ENCODE peak calls at places on chromosomes 11 and 22, in ten cellular contexts. D is endothelial cell of umbilical vein, V is suprapubic skin, X is sigmoid colon, T is transverse colon, G is spleen, N is esophagus muscularis mucosa, M is HCT116, S is H1, Z is stomach. B is an unnamed sample. For H3K9me3, the result is how much of the 10 kb centered on the place peaks cover.

GRCh38 chr22:23117890-23118646 is 23.7 kb downstream of the RSPH14 start:
- DNase-seq in X (no peak), S (no peak), D (no peak), G (no peak), M (no peak), N (no peak), V (no peak), Z (no peak), T (no peak), B (no peak)

GRCh38 chr11:75291741-75292140 is 51.2 kb downstream of the TPBGL start:
- DNase-seq in V (no peak), X (no peak), D (no peak), G (no peak), T (no peak), Z (no peak), N (no peak), S (no peak), M (no peak), B (no peak)

GRCh38 chr22:42962295-42963230 is 52.4 kb downstream of the PACSIN2 start:
- DNase-seq in T (peak), N (no peak), D (no peak), M (no peak), S (no peak), G (no peak), V (peak), Z (peak), X (no peak), B (no peak)

GRCh38 chr11:61023086-61024035 is 51.9 kb downstream of the CD6 start:
- DNase-seq in T (peak), G (no peak), S (no peak), M (no peak), V (no peak), N (no peak), X (peak), D (no peak), Z (peak), B (no peak)

GRCh38 chr11:556175-556699 is 4.3 kb downstream of the LMNTD2 start:
- DNase-seq in G (no peak), V (no peak), X (no peak), M (no peak), D (no peak), N (no peak), Z (peak), S (no peak), T (no peak), B (no peak)

GRCh38 chr11:119571311-119571710 is 148.3 kb upstream of the THY1 start:
- DNase-seq in D (no peak), T (no peak), G (no peak), V (no peak), X (no peak), N (no peak), Z (no peak), S (no peak), M (no peak), B (no peak)

GRCh38 chr11:102846292-102846691 is 2.9 kb upstream of the MMP3 start:
- DNase-seq in G (no peak), D (no peak), T (no peak), Z (no peak), M (no peak), X (no peak), V (no peak), S (no peak), N (no peak), B (no peak)

GRCh38 chr11:60762851-60763691 is 6.4 kb downstream of the MS4A15 start:
- DNase-seq in S (no peak), N (no peak), V (peak), T (no peak), D (no peak), M (peak), G (peak), X (no peak), Z (no peak), B (no peak)

GRCh38 chr11:116459233-116459632 is 313.6 kb downstream of the BUD13 start:
- DNase-seq in T (peak), Z (no peak), S (no peak), M (no peak), V (no peak), G (no peak), X (peak), D (no peak), N (no peak), B (no peak)

GRCh38 chr11:111718436-111719325 is 47.5 kb downstream of the PPP2R1B start:
- DNase-seq in Z (peak), M (no peak), X (peak), S (no peak), D (peak), T (peak), V (no peak), G (no peak), N (no peak), B (no peak)
- H3K27ac ChIP-seq in Z (peak), M (no peak), X (peak), S (no peak), D (peak), T (peak), V (peak), G (no peak), N (peak), B (peak)

DNA sequence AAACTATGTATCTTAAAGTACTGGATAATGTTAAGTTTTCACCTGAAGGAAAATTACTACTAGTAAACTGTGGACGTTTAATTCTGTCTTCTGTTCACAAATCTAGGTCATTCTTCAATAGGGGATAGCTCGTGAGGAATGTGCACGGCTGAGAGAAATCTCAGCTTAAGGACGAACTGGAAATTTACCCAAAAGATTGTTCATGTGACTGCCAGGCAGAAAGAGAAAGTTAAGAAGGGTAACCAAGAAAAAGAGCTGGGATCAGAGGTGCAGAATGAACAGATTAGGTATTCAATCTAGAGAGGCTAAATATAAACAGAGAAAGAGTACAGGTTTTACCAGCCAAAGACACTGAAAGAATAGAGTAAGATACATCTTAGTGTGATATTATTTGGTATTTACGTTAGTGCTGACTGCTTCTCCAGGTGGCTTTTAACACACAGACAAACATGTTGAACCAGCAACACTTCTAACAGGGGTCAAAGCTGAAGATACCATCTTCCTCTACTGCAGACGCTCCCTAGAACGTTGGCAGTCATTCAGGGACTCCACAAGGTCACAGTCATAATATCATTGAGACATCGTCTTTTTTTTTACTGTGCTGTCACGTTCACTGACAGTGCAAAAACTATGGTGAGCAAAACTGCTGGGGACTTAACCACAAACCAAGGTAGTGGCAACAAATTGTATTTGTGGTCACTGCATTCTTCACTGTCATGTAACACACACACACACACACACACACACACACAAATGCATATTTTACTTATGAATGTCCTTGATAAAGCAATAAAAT is 245.1 kb downstream of the CASP12 start:
- DNase-seq in M (no peak), V (no peak), N (no peak), S (no peak), Z (no peak), D (no peak), T (no peak), X (no peak), G (no peak), B (no peak)
- H3K9me3 ChIP-seq in M (under half), V (under half), N (under half), S (under half), Z (under half), D (under half), T (under half), X (under half), G (under half), B (under half)

GRCh38 chr11:2386591-2386990 is 9.5 kb downstream of the CD81 start:
- DNase-seq in V (no peak), S (no peak), N (no peak), D (no peak), X (no peak), T (no peak), M (no peak), G (peak), Z (no peak), B (no peak)
- TF ChIP-seq POLR2AphosphoS5 in V (no peak), S (no peak), N (no peak), D (no peak), X (no peak), T (no peak), M (no peak), G (no peak), Z (no peak), B (no peak)

GRCh38 chr11:92789761-92790160 is 179.7 kb upstream of the MTNR1B start:
- DNase-seq in Z (no peak), X (no peak), D (no peak), T (no peak), G (no peak), S (no peak), M (no peak), V (no peak), N (peak), B (no peak)

GRCh38 chr11:92791886-92792285 is 177.6 kb upstream of the MTNR1B start:
- DNase-seq in M (no peak), Z (no peak), T (no peak), N (no peak), S (no peak), G (no peak), V (no peak), X (no peak), D (no peak), B (no peak)

GRCh38 chr11:92787638-92788037 is 181.8 kb upstream of the MTNR1B start:
- DNase-seq in V (no peak), N (no peak), T (no peak), S (no peak), Z (no peak), M (no peak), G (no peak), D (no peak), X (no peak), B (no peak)

GRCh38 chr11:92793189-92793588 is 176.3 kb upstream of the MTNR1B start:
- DNase-seq in M (no peak), G (no peak), X (no peak), D (no peak), N (no peak), Z (no peak), S (no peak), T (no peak), V (no peak), B (no peak)

GRCh38 chr11:92790376-92790775 is 179.1 kb upstream of the MTNR1B start:
- DNase-seq in S (no peak), T (no peak), M (no peak), X (no peak), D (no peak), N (no peak), V (no peak), G (no peak), Z (no peak), B (no peak)
- H3K27ac ChIP-seq in S (no peak), T (no peak), M (no peak), X (no peak), D (no peak), N (no peak), V (no peak), G (no peak), Z (no peak), B (no peak)

GRCh38 chr11:133526790-133527189 is 5.5 kb downstream of the OPCML start:
- DNase-seq in T (no peak), M (no peak), X (no peak), V (no peak), S (no peak), G (no peak), D (no peak), Z (no peak), N (no peak), B (no peak)
- H3K9me3 ChIP-seq in T (under half), M (under half), X (under half), V (under half), S (under half), G (under half), D (under half), Z (under half), N (under half), B (under half)